ENCODE peak calls at places on chromosomes 7 and 10, in six cellular contexts. One of them, this sample, is unnamed. For H3K9me2, the result is how much of the 10 kb centered on the place peaks cover.

GRCh38 chr7:110841840-110842579 is 248.9 kb upstream of the LRRN3 start:
- DNase-seq in HCT116: no peak
- DNase-seq in OCI-LY7: no peak
- DNase-seq in MM.1S: no peak
- DNase-seq in GM23338: no peak
- DNase-seq in Karpas-422: no peak
- DNase-seq in this sample: no peak

GRCh38 chr10:125148021-125148439 is 12.3 kb downstream of the CTBP2 start:
- DNase-seq in HCT116: no peak
- DNase-seq in OCI-LY7: no peak
- DNase-seq in MM.1S: no peak
- DNase-seq in GM23338: no peak
- DNase-seq in Karpas-422: peak
- DNase-seq in this sample: peak

GRCh38 chr7:50226669-50227068 is 77.8 kb upstream of the IKZF1 start:
- DNase-seq in HCT116: no peak
- DNase-seq in OCI-LY7: no peak
- DNase-seq in MM.1S: no peak
- DNase-seq in GM23338: no peak
- DNase-seq in Karpas-422: no peak
- DNase-seq in this sample: no peak

GRCh38 chr10:21369697-21370096 is 155.8 kb downstream of the SKIDA1 start:
- DNase-seq in HCT116: no peak
- DNase-seq in OCI-LY7: no peak
- DNase-seq in MM.1S: no peak
- DNase-seq in GM23338: no peak
- DNase-seq in Karpas-422: no peak
- DNase-seq in this sample: no peak

GRCh38 chr10:21858455-21858854 is 145.1 kb downstream of the DNAJC1 start:
- DNase-seq in HCT116: no peak
- DNase-seq in OCI-LY7: no peak
- DNase-seq in MM.1S: no peak
- DNase-seq in GM23338: no peak
- DNase-seq in Karpas-422: no peak
- DNase-seq in this sample: no peak

GRCh38 chr7:6167587-6168154 is 104.8 kb downstream of the CYTH3 start:
- DNase-seq in HCT116: no peak
- DNase-seq in OCI-LY7: no peak
- DNase-seq in MM.1S: no peak
- DNase-seq in GM23338: no peak
- DNase-seq in Karpas-422: no peak
- DNase-seq in this sample: no peak

GRCh38 chr10:90919683-90920574 is 958 bp downstream of the ANKRD1 start:
- DNase-seq in HCT116: no peak
- DNase-seq in OCI-LY7: no peak
- DNase-seq in MM.1S: no peak
- DNase-seq in GM23338: peak
- DNase-seq in Karpas-422: no peak
- DNase-seq in this sample: no peak

GRCh38 chr7:117217636-117218035 is 105.2 kb downstream of the WNT2 start:
- DNase-seq in HCT116: no peak
- DNase-seq in OCI-LY7: no peak
- DNase-seq in MM.1S: no peak
- DNase-seq in GM23338: no peak
- DNase-seq in Karpas-422: no peak
- DNase-seq in this sample: no peak

GRCh38 chr10:13699216-13699615 is 112.5 kb downstream of the PRPF18 start:
- DNase-seq in HCT116: no peak
- DNase-seq in OCI-LY7: no peak
- DNase-seq in MM.1S: no peak
- DNase-seq in GM23338: no peak
- DNase-seq in Karpas-422: no peak
- DNase-seq in this sample: no peak

GRCh38 chr7:4790516-4790991 is 15.1 kb downstream of the AP5Z1 start:
- DNase-seq in HCT116: no peak
- DNase-seq in OCI-LY7: no peak
- DNase-seq in MM.1S: no peak
- DNase-seq in GM23338: no peak
- DNase-seq in Karpas-422: no peak
- DNase-seq in this sample: no peak

GRCh38 chr7:108284349-108285017 is 154.3 kb upstream of the LAMB4 start:
- DNase-seq in HCT116: no peak
- DNase-seq in OCI-LY7: no peak
- DNase-seq in MM.1S: no peak
- DNase-seq in GM23338: no peak
- DNase-seq in Karpas-422: no peak
- DNase-seq in this sample: no peak

GRCh38 chr10:103767756-103768155 is 87.6 kb downstream of the SH3PXD2A start:
- DNase-seq in HCT116: no peak
- DNase-seq in OCI-LY7: no peak
- DNase-seq in MM.1S: no peak
- DNase-seq in GM23338: no peak
- DNase-seq in Karpas-422: no peak
- DNase-seq in this sample: no peak

GRCh38 chr10:132142396-132143161 is 44.2 kb upstream of the DPYSL4 start:
- DNase-seq in HCT116: no peak
- DNase-seq in OCI-LY7: peak
- DNase-seq in MM.1S: no peak
- DNase-seq in GM23338: peak
- DNase-seq in Karpas-422: peak
- DNase-seq in this sample: peak

GRCh38 chr7:157772486-157773130 is 435.8 kb downstream of the DNAJB6 start:
- DNase-seq in HCT116: no peak
- DNase-seq in OCI-LY7: no peak
- DNase-seq in MM.1S: no peak
- DNase-seq in GM23338: no peak
- DNase-seq in Karpas-422: no peak
- DNase-seq in this sample: no peak

GRCh38 chr7:410395-410910 is 109.2 kb downstream of the PDGFA start:
- DNase-seq in HCT116: no peak
- DNase-seq in OCI-LY7: no peak
- DNase-seq in MM.1S: no peak
- DNase-seq in GM23338: no peak
- DNase-seq in Karpas-422: no peak
- DNase-seq in this sample: no peak

GRCh38 chr7:1021366-1021765 is 23.0 kb upstream of the GPR146 start:
- DNase-seq in HCT116: no peak
- DNase-seq in OCI-LY7: no peak
- DNase-seq in MM.1S: no peak
- DNase-seq in GM23338: no peak
- DNase-seq in Karpas-422: no peak
- DNase-seq in this sample: no peak

GRCh38 chr7:50956522-50957155 is 173.9 kb upstream of the GRB10 start:
- DNase-seq in HCT116: no peak
- DNase-seq in OCI-LY7: no peak
- DNase-seq in MM.1S: no peak
- DNase-seq in GM23338: no peak
- DNase-seq in Karpas-422: no peak
- DNase-seq in this sample: no peak

GRCh38 chr10:112754001-112754411 is 196.0 kb upstream of the TCF7L2 start:
- DNase-seq in HCT116: no peak
- DNase-seq in OCI-LY7: no peak
- DNase-seq in MM.1S: no peak
- DNase-seq in GM23338: no peak
- DNase-seq in Karpas-422: no peak
- DNase-seq in this sample: no peak

GRCh38 chr10:5748394-5748803 is 63.8 kb downstream of the TASOR2 start:
- DNase-seq in HCT116: no peak
- DNase-seq in OCI-LY7: no peak
- DNase-seq in MM.1S: no peak
- DNase-seq in GM23338: peak
- DNase-seq in Karpas-422: no peak
- DNase-seq in this sample: no peak

GRCh38 chr10:95096143-95096542 is 26.8 kb upstream of the CYP2C8 start:
- DNase-seq in HCT116: no peak
- DNase-seq in OCI-LY7: no peak
- DNase-seq in MM.1S: no peak
- DNase-seq in GM23338: no peak
- DNase-seq in Karpas-422: no peak
- DNase-seq in this sample: no peak

GRCh38 chr10:100662067-100662466 is 83.3 kb upstream of the PAX2 start:
- DNase-seq in HCT116: no peak
- DNase-seq in OCI-LY7: no peak
- DNase-seq in MM.1S: no peak
- DNase-seq in GM23338: no peak
- DNase-seq in Karpas-422: no peak
- DNase-seq in this sample: no peak

GRCh38 chr10:72242675-72243074 is 26.6 kb upstream of the ASCC1 start:
- DNase-seq in HCT116: no peak
- DNase-seq in OCI-LY7: no peak
- DNase-seq in MM.1S: no peak
- DNase-seq in GM23338: peak
- DNase-seq in Karpas-422: no peak
- DNase-seq in this sample: peak

GRCh38 chr7:152699101-152699500 is 23.2 kb upstream of the XRCC2 start:
- DNase-seq in HCT116: no peak
- DNase-seq in OCI-LY7: no peak
- DNase-seq in MM.1S: no peak
- DNase-seq in GM23338: no peak
- DNase-seq in Karpas-422: no peak
- DNase-seq in this sample: no peak

GRCh38 chr10:75681334-75681733 is 249.9 kb downstream of the LRMDA start:
- DNase-seq in HCT116: no peak
- DNase-seq in OCI-LY7: no peak
- DNase-seq in MM.1S: no peak
- DNase-seq in GM23338: no peak
- DNase-seq in Karpas-422: no peak
- DNase-seq in this sample: no peak

GRCh38 chr7:33639552-33640197 is 265.7 kb upstream of the BMPER start:
- DNase-seq in HCT116: no peak
- DNase-seq in OCI-LY7: no peak
- DNase-seq in MM.1S: no peak
- DNase-seq in GM23338: no peak
- DNase-seq in Karpas-422: no peak
- DNase-seq in this sample: no peak

GRCh38 chr7:36037121-36037662 is 115.9 kb upstream of the EEPD1 start:
- DNase-seq in HCT116: no peak
- DNase-seq in OCI-LY7: no peak
- DNase-seq in MM.1S: no peak
- DNase-seq in GM23338: peak
- DNase-seq in Karpas-422: no peak
- DNase-seq in this sample: peak

GRCh38 chr7:84633-85020 is 107.7 kb upstream of the FAM20C start:
- DNase-seq in HCT116: no peak
- DNase-seq in OCI-LY7: no peak
- DNase-seq in MM.1S: no peak
- DNase-seq in GM23338: no peak
- DNase-seq in Karpas-422: no peak
- DNase-seq in this sample: peak

GRCh38 chr10:34092891-34093290 is 722.2 kb downstream of the PARD3 start:
- DNase-seq in HCT116: no peak
- DNase-seq in OCI-LY7: no peak
- DNase-seq in MM.1S: no peak
- DNase-seq in GM23338: no peak
- DNase-seq in Karpas-422: no peak
- DNase-seq in this sample: no peak
- H3K9me2 ChIP-seq in HCT116: under half
- H3K9me2 ChIP-seq in OCI-LY7: under half
- H3K9me2 ChIP-seq in MM.1S: under half
- H3K9me2 ChIP-seq in GM23338: under half
- H3K9me2 ChIP-seq in Karpas-422: under half
- H3K9me2 ChIP-seq in this sample: under half

GRCh38 chr7:22066484-22066883 is 120.8 kb upstream of the CDCA7L start:
- DNase-seq in HCT116: no peak
- DNase-seq in OCI-LY7: no peak
- DNase-seq in MM.1S: no peak
- DNase-seq in GM23338: peak
- DNase-seq in Karpas-422: no peak
- DNase-seq in this sample: no peak
- H3K9me2 ChIP-seq in HCT116: under half
- H3K9me2 ChIP-seq in OCI-LY7: under half
- H3K9me2 ChIP-seq in MM.1S: under half
- H3K9me2 ChIP-seq in GM23338: under half
- H3K9me2 ChIP-seq in Karpas-422: under half
- H3K9me2 ChIP-seq in this sample: under half

DNA sequence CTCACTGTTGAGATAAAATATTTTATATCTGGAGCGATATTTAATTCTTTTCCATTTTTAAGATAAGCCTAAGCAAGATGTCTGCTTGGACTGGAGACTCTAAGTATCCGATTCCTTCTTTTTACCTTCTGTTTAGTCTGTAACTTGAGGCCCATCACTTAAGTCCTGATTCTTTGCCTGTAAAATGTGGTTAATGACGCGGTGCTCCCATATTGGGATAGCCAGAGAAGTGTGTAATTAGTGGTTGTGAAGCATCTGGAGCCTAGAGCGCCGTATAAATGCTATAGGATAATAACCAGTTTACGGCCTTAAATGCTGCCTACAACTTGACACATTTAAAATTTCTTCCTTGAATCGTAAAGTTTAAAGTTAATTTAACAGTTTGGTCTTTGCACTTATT is 132.9 kb downstream of the CHN2 start:
- DNase-seq in HCT116: no peak
- DNase-seq in OCI-LY7: no peak
- DNase-seq in MM.1S: no peak
- DNase-seq in GM23338: no peak
- DNase-seq in Karpas-422: no peak
- DNase-seq in this sample: no peak
- H3K9me2 ChIP-seq in HCT116: under half
- H3K9me2 ChIP-seq in OCI-LY7: under half
- H3K9me2 ChIP-seq in MM.1S: under half
- H3K9me2 ChIP-seq in GM23338: under half
- H3K9me2 ChIP-seq in Karpas-422: under half
- H3K9me2 ChIP-seq in this sample: under half

GRCh38 chr10:11783558-11783865 is 39.6 kb upstream of the PROSER2 start:
- DNase-seq in HCT116: no peak
- DNase-seq in OCI-LY7: no peak
- DNase-seq in MM.1S: no peak
- DNase-seq in GM23338: no peak
- DNase-seq in Karpas-422: no peak
- DNase-seq in this sample: peak

GRCh38 chr10:11775412-11775811 is 33.2 kb downstream of the ECHDC3 start:
- DNase-seq in HCT116: no peak
- DNase-seq in OCI-LY7: no peak
- DNase-seq in MM.1S: no peak
- DNase-seq in GM23338: no peak
- DNase-seq in Karpas-422: no peak
- DNase-seq in this sample: no peak

GRCh38 chr10:11776080-11776479 is 33.9 kb downstream of the ECHDC3 start:
- DNase-seq in HCT116: no peak
- DNase-seq in OCI-LY7: no peak
- DNase-seq in MM.1S: no peak
- DNase-seq in GM23338: no peak
- DNase-seq in Karpas-422: no peak
- DNase-seq in this sample: peak

GRCh38 chr10:11782793-11783557 is 40.2 kb upstream of the PROSER2 start:
- DNase-seq in HCT116: peak
- DNase-seq in OCI-LY7: peak
- DNase-seq in MM.1S: peak
- DNase-seq in GM23338: peak
- DNase-seq in Karpas-422: peak
- DNase-seq in this sample: peak

DNA sequence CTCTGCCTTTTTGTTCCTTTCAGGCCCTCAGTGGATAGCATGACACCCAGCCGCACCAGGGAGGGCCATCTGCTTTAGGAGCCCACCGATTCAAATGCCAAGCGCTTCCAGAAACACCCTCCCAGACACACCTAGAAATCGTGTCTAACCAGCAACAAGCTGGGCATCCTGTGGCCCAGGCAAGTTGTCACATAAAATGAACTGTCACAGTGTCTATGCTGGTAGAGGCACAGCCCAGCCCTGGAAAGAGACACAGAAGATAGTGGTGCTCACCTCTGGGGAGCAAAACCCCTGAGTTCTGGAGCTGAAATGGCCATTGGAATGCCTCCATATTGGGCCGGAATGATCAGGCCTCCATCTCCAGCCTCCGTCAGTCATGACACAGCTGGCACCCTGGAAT is 38.9 kb downstream of the ECHDC3 start:
- DNase-seq in HCT116: no peak
- DNase-seq in OCI-LY7: no peak
- DNase-seq in MM.1S: no peak
- DNase-seq in GM23338: no peak
- DNase-seq in Karpas-422: no peak
- DNase-seq in this sample: no peak
- H3K9me2 ChIP-seq in HCT116: under half
- H3K9me2 ChIP-seq in OCI-LY7: under half
- H3K9me2 ChIP-seq in MM.1S: under half
- H3K9me2 ChIP-seq in GM23338: under half
- H3K9me2 ChIP-seq in Karpas-422: under half
- H3K9me2 ChIP-seq in this sample: under half

This sample was measured in hepatocyte.